ENCODE peak calls at places on chromosome 14, in four cellular contexts. One of them, this sample, is unnamed.

GRCh38 chr14:74018029-74018703 is 922 bp downstream of the ENTPD5 start:
- DNase-seq in hepatocyte: no peak
- DNase-seq in NCI-H510A: no peak
- DNase-seq in RKO: peak
- DNase-seq in this sample: no peak

GRCh38 chr14:34678306-34678705 is 36.1 kb downstream of the CFL2 start:
- DNase-seq in RKO: no peak
- DNase-seq in NCI-H510A: no peak
- DNase-seq in hepatocyte: no peak
- DNase-seq in this sample: no peak

GRCh38 chr14:96221841-96222240 is 17.2 kb downstream of the BDKRB2 start:
- DNase-seq in NCI-H510A: peak
- DNase-seq in hepatocyte: no peak
- DNase-seq in RKO: no peak
- DNase-seq in this sample: no peak

GRCh38 chr14:60247994-60248696 is 876 bp upstream of the PPM1A start:
- DNase-seq in RKO: peak
- DNase-seq in NCI-H510A: peak
- DNase-seq in hepatocyte: peak
- DNase-seq in this sample: peak

GRCh38 chr14:85487215-85487614 is 42.7 kb upstream of the FLRT2 start:
- DNase-seq in RKO: no peak
- DNase-seq in hepatocyte: no peak
- DNase-seq in NCI-H510A: no peak
- DNase-seq in this sample: no peak

GRCh38 chr14:63867926-63868921 is 15.4 kb downstream of the SYNE2 start:
- DNase-seq in RKO: no peak
- DNase-seq in hepatocyte: no peak
- DNase-seq in NCI-H510A: no peak
- DNase-seq in this sample: no peak

GRCh38 chr14:77988096-77988870 is 181.9 kb upstream of the NRXN3 start:
- DNase-seq in NCI-H510A: no peak
- DNase-seq in RKO: no peak
- DNase-seq in hepatocyte: no peak
- DNase-seq in this sample: no peak

GRCh38 chr14:73723411-73723798 is 9.2 kb upstream of the PNMA1 start:
- DNase-seq in NCI-H510A: no peak
- DNase-seq in hepatocyte: no peak
- DNase-seq in RKO: no peak
- DNase-seq in this sample: no peak

GRCh38 chr14:51921026-51921425 is 60.6 kb downstream of the GNG2 start:
- DNase-seq in NCI-H510A: no peak
- DNase-seq in RKO: no peak
- DNase-seq in hepatocyte: no peak
- DNase-seq in this sample: no peak

GRCh38 chr14:99971929-99972747 is 93.1 kb upstream of the EVL start:
- DNase-seq in hepatocyte: no peak
- DNase-seq in NCI-H510A: no peak
- DNase-seq in RKO: no peak
- DNase-seq in this sample: no peak

GRCh38 chr14:70289138-70289537 is 70.3 kb downstream of the COX16 start:
- DNase-seq in RKO: no peak
- DNase-seq in hepatocyte: no peak
- DNase-seq in NCI-H510A: no peak
- DNase-seq in this sample: no peak

GRCh38 chr14:67622675-67623074 is 3.0 kb downstream of the ARG2 start:
- DNase-seq in NCI-H510A: peak
- DNase-seq in hepatocyte: peak
- DNase-seq in RKO: peak
- DNase-seq in this sample: peak

GRCh38 chr14:88479574-88479987 is 75.2 kb downstream of the PTPN21 start:
- DNase-seq in NCI-H510A: no peak
- DNase-seq in hepatocyte: no peak
- DNase-seq in RKO: no peak
- DNase-seq in this sample: no peak

This sample was measured in DMS153.